ENCODE peak calls at places on chromosomes 7 and 10, in seven cellular contexts. D is GM23338, P is body of pancreas, S is astrocyte, U is PC-9, J is heart right ventricle, B is A549. Q is an unnamed sample. For H3K4me1, the result is how much of the 10 kb centered on the place peaks cover.

GRCh38 chr7:120259382-120259781 is 13.6 kb upstream of the KCND2 start:
- DNase-seq in D (no peak), P (no peak), S (peak), U (no peak), J (no peak), B (no peak), Q (no peak)

GRCh38 chr7:159027803-159028455 is 116.7 kb downstream of the VIPR2 start:
- DNase-seq in D (no peak), P (peak), S (no peak), U (no peak), J (no peak), B (no peak), Q (no peak)

GRCh38 chr7:156515911-156516790 is 124.4 kb upstream of the RNF32 start:
- DNase-seq in D (no peak), P (peak), S (no peak), U (no peak), J (no peak), B (no peak), Q (no peak)

GRCh38 chr7:131007439-131008330 is 273.7 kb upstream of the KLF14 start:
- DNase-seq in D (peak), P (peak), S (peak), U (peak), J (no peak), B (peak), Q (peak)

GRCh38 chr10:91127341-91128082 is 93.0 kb upstream of the PCGF5 start:
- DNase-seq in D (no peak), P (no peak), S (no peak), U (no peak), J (no peak), B (no peak), Q (no peak)

GRCh38 chr7:156203923-156204322 is 391.7 kb upstream of the SHH start:
- DNase-seq in D (no peak), P (no peak), S (no peak), U (no peak), J (no peak), B (no peak), Q (no peak)

GRCh38 chr7:157274991-157275427 is 61.8 kb upstream of the DNAJB6 start:
- DNase-seq in D (no peak), P (no peak), S (no peak), U (no peak), J (no peak), B (no peak), Q (no peak)

GRCh38 chr10:45282061-45282460 is 33.3 kb downstream of the OR13A1 start:
- DNase-seq in D (no peak), P (no peak), S (no peak), U (no peak), J (no peak), B (no peak), Q (no peak)

GRCh38 chr10:98846787-98847186 is 388.9 kb downstream of the HPSE2 start:
- DNase-seq in D (no peak), P (no peak), S (no peak), U (no peak), J (no peak), B (no peak), Q (no peak)

DNA sequence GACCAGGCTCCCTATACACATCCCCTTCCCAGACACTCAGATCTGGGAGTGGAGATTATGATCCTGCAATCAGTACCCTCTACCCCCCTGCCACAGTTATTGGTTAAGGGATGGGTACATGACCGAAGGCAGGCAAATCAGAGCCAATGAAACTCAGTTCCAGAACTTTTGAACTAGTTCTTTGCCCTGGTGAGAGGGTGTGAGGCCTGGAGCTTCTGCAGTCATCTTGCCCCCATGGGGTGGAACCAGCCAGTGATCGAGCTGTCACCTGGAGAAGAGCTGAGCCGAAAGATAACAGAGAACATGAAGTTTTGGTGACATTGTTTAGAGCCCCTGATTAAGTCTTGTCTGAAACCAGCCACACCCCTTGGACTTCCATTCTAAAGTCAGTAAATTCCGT is 88.2 kb upstream of the DUSP5 start:
- DNase-seq in D (no peak), P (no peak), S (no peak), U (no peak), J (no peak), B (no peak), Q (no peak)
- H3K4me1 ChIP-seq in D (under half), P (under half), S (under half), U (half or more), J (under half), B (half or more), Q (half or more)

GRCh38 chr10:132542819-132543218 is 5.2 kb downstream of the INPP5A start:
- DNase-seq in D (no peak), P (no peak), S (no peak), U (no peak), J (no peak), B (no peak), Q (no peak)
- H3K4me1 ChIP-seq in D (under half), P (half or more), S (under half), U (under half), J (half or more), B (under half), Q (under half)

DNA sequence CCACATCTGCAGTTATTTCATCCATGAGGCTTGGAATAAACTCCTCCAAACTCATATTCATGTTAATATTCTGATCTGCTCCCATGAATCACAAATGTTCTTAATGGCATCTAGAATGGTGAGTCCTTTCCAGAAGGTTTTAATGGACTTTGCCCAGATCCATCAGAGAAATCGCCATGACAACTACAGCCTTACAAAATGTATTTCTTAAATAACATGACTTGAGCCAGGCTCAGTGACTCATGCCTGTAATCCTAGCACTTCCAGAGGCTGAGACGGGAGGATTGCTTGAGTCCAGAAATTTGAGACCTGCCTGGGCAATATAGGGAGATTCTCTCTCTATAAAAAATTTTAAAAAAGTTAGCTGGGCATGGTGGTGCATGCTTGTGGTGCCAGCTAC is 102.1 kb upstream of the TMEM168 start:
- DNase-seq in D (no peak), P (no peak), S (peak), U (no peak), J (no peak), B (no peak), Q (peak)
- H3K4me1 ChIP-seq in D (under half), P (under half), S (under half), U (under half), J (under half), B (under half), Q (under half)

DNA sequence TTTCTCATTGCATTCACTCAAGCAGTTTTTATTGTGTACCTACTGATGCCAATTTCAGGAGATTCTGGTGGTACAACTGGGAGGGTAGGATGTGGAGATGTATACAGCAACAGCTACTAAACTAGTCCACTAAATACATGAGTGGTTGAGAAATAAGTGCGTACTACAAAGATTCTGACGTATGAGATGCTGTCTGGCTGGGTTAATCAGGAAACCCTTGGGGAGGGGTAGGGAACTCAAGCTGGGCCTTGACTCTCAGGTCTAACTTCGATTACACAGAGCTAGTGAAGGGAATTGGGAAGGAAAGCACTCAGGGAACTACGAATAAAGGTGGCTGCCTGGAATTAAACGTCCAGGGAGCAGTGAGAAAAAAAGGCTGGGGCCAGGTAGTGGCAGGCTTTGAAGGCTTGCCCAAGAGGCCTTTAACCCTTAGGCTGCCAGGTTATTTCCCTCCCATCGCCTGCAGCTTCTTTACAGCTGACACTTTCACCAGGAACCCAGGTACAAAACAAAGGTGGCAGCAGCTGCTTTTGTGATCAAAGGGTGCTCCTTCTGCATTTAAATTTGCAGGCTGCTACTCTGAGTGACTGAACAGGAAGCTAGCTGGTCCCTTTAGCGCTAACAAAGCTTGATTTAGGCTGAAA is 3.2 kb downstream of the MMS19 start:
- DNase-seq in D (peak), P (no peak), S (no peak), U (no peak), J (no peak), B (no peak), Q (peak)
- H3K4me1 ChIP-seq in D (half or more), P (under half), S (under half), U (under half), J (half or more), B (under half), Q (under half)

DNA sequence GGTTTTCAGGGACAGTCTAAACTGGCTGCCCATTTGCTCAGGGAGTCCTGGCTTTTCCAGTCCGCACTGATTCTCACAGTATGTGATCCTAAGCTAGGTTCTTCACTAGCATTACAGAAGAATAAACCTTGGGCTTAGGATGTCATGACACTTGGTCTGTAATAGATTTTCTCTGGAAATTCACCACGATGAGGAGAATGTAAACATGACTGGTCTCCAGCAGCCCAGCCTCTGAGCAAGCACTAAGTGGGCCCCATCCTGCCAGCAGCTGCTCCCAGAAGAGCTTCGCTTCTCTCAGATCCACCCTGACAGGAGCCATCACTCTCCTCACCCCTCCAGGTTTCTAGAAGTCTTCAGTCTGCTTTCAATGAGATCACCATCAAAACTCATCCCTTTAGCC is 103.7 kb upstream of the ZPBP start:
- DNase-seq in D (no peak), P (no peak), S (no peak), U (no peak), J (no peak), B (no peak), Q (no peak)
- H3K4me1 ChIP-seq in D (under half), P (under half), S (under half), U (under half), J (under half), B (under half), Q (under half)

GRCh38 chr10:69465457-69466157 is 14.3 kb downstream of the TSPAN15 start:
- DNase-seq in D (no peak), P (no peak), S (no peak), U (no peak), J (no peak), B (no peak), Q (no peak)
- H3K4me1 ChIP-seq in D (under half), P (under half), S (under half), U (half or more), J (half or more), B (half or more), Q (half or more)

GRCh38 chr10:124641282-124642075 is 102.7 kb downstream of the FAM53B start:
- DNase-seq in D (no peak), P (no peak), S (peak), U (no peak), J (peak), B (no peak), Q (peak)

GRCh38 chr10:124640538-124641231 is 103.5 kb downstream of the FAM53B start:
- DNase-seq in D (no peak), P (no peak), S (no peak), U (no peak), J (peak), B (no peak), Q (no peak)

GRCh38 chr10:124643281-124644009 is 100.7 kb downstream of the FAM53B start:
- DNase-seq in D (no peak), P (no peak), S (no peak), U (no peak), J (peak), B (no peak), Q (no peak)

GRCh38 chr10:124644281-124644680 is 99.9 kb downstream of the FAM53B start:
- DNase-seq in D (no peak), P (no peak), S (no peak), U (no peak), J (no peak), B (no peak), Q (no peak)

GRCh38 chr10:124642076-124642710 is 102.0 kb downstream of the FAM53B start:
- DNase-seq in D (no peak), P (no peak), S (no peak), U (no peak), J (peak), B (no peak), Q (no peak)
- H3K4me1 ChIP-seq in D (under half), P (under half), S (under half), U (under half), J (half or more), B (under half), Q (under half)

DNA sequence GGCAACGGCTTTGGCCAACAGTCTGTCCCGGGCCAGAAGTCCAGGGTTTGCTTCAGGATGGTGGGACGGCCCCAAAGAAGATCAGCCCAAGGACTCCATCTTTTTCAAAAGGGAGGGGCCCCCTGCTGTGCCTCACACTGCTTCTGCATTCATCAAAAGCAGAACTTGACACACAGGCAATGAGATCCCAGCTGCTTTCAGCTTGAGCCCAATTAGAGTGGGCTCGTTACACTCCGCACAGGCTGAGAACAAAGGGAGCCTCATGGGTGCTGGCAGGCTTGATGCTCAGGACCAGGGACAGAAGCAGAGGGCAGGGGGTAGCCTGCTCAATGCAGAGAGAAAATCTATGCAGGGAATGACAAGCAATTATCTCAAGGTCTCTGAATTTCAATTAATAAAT is 45.5 kb downstream of the VOPP1 start:
- DNase-seq in D (peak), P (no peak), S (no peak), U (no peak), J (no peak), B (no peak), Q (no peak)
- H3K4me1 ChIP-seq in D (half or more), P (under half), S (under half), U (under half), J (under half), B (under half), Q (under half)

GRCh38 chr10:86775859-86776180 is 19.4 kb downstream of the BMPR1A start:
- DNase-seq in D (no peak), P (no peak), S (no peak), U (no peak), J (no peak), B (no peak), Q (no peak)

GRCh38 chr10:86775056-86775858 is 18.8 kb downstream of the BMPR1A start:
- DNase-seq in D (no peak), P (no peak), S (no peak), U (no peak), J (no peak), B (no peak), Q (peak)

GRCh38 chr10:86770412-86770960 is 14.1 kb downstream of the BMPR1A start:
- DNase-seq in D (peak), P (no peak), S (no peak), U (no peak), J (no peak), B (no peak), Q (no peak)

GRCh38 chr10:86769991-86770390 is 13.6 kb downstream of the BMPR1A start:
- DNase-seq in D (no peak), P (no peak), S (no peak), U (no peak), J (no peak), B (no peak), Q (no peak)

GRCh38 chr10:86773486-86773885 is 17.1 kb downstream of the BMPR1A start:
- DNase-seq in D (no peak), P (no peak), S (no peak), U (no peak), J (no peak), B (no peak), Q (no peak)
- H3K4me1 ChIP-seq in D (under half), P (under half), S (under half), U (under half), J (under half), B (under half), Q (under half)

GRCh38 chr10:132590752-132591121 is 53.1 kb downstream of the INPP5A start:
- DNase-seq in D (no peak), P (no peak), S (no peak), U (no peak), J (no peak), B (peak), Q (no peak)

GRCh38 chr10:132592790-132593788 is 55.5 kb downstream of the INPP5A start:
- DNase-seq in D (no peak), P (no peak), S (no peak), U (no peak), J (no peak), B (no peak), Q (peak)

GRCh38 chr10:132590094-132590751 is 52.6 kb downstream of the INPP5A start:
- DNase-seq in D (no peak), P (no peak), S (no peak), U (no peak), J (no peak), B (no peak), Q (no peak)

GRCh38 chr10:132589681-132590080 is 52.1 kb downstream of the INPP5A start:
- DNase-seq in D (no peak), P (no peak), S (no peak), U (no peak), J (no peak), B (no peak), Q (no peak)

DNA sequence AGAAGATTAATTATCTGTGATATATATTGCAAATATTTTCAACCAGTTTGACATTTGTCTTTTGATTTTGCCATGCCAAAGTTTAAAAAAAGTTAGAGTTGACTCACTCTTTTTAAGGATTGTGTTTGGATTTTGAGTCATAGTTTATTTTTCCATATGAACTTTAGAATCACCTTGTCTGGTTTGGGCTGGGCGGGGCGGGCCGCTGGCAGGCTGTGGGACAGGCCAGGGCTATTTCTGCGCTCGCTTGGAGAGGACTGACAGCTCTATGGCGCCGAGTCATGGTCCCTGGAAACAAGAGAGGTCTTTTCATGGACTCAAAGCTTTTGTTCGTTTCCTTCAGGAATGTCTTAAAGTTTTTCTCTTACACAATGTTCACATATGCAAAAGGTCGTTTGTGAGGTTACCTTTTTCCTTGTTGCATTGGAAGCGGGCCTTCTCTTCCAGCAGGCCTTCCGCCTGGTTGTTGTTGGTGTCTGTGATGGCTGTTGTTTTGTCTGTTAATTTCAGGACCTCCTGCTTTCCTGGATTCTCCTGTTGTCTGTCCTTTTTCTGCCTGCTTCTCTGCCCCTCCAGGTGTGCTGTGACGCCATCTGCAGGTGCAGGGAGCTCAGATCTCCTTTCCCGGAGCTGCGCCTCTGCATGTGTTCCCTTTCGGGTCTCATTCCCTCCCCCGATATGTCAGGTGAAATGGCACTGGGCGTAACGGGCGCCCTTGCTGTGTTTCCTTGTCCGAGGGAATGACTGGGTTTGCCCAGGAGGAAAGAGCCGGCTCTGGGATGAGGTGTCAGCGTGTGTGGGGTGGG is 53.8 kb downstream of the INPP5A start:
- DNase-seq in D (peak), P (peak), S (peak), U (peak), J (peak), B (peak), Q (peak)
- H3K4me1 ChIP-seq in D (under half), P (under half), S (under half), U (under half), J (half or more), B (under half), Q (under half)

Q was measured in adipocyte.